ENCODE peak calls at places on chromosomes 16 and 17, in five cellular contexts. K, C, M, I and S are unnamed samples.
A peak's percentile ranks its signal among the peaks of the same experiment; 100 is the strongest.

GRCh38 chr16:736936-737481 is 3.8 kb downstream of the CIAO3 start:
- DNase-seq in K (no peak), C (no peak), M (no peak), I (no peak), S (no peak)

GRCh38 chr17:58270476-58271290 is 10.1 kb downstream of the MPO start:
- DNase-seq in K (no peak), C (no peak), M (no peak), I (no peak), S (no peak)

GRCh38 chr16:1791943-1792812 is 1.3 kb downstream of the IGFALS start:
- DNase-seq in K (no peak), C (peak; percentile 54), M (no peak), I (no peak), S (no peak)

GRCh38 chr17:77444653-77445029 is 303.9 kb downstream of the SEC14L1 start:
- DNase-seq in K (no peak), C (no peak), M (no peak), I (no peak), S (peak; percentile 67)

GRCh38 chr16:30767767-30768465 is 5.8 kb downstream of the RNF40 start:
- DNase-seq in K (no peak), C (peak; percentile 59), M (no peak), I (no peak), S (no peak)

GRCh38 chr16:66692341-66692740 is 4.2 kb downstream of the CMTM4 start:
- DNase-seq in K (no peak), C (no peak), M (no peak), I (no peak), S (no peak)

GRCh38 chr16:21263640-21264211 is 14.4 kb downstream of the CRYM start:
- DNase-seq in K (no peak), C (no peak), M (no peak), I (no peak), S (peak; percentile 77)

GRCh38 chr17:17367931-17368330 is 64.8 kb downstream of the NT5M start:
- DNase-seq in K (no peak), C (no peak), M (no peak), I (no peak), S (no peak)

GRCh38 chr17:388087-388486 is 35.5 kb upstream of the RPH3AL start:
- DNase-seq in K (no peak), C (no peak), M (no peak), I (no peak), S (no peak)

GRCh38 chr16:85309656-85310587 is 197.7 kb upstream of the CIBAR2 start:
- DNase-seq in K (no peak), C (no peak), M (no peak), I (no peak), S (no peak)

GRCh38 chr16:54657058-54657708 is 273.5 kb upstream of the IRX5 start:
- DNase-seq in K (no peak), C (no peak), M (no peak), I (no peak), S (no peak)

GRCh38 chr17:68821860-68822693 is 133.1 kb downstream of the ABCA8 start:
- DNase-seq in K (no peak), C (no peak), M (no peak), I (no peak), S (no peak)

GRCh38 chr17:3914319-3914685 is 2.0 kb downstream of the P2RX1 start:
- DNase-seq in K (no peak), C (no peak), M (no peak), I (no peak), S (peak; percentile 83)

GRCh38 chr17:62696256-62696655 is 68.8 kb downstream of the MRC2 start:
- DNase-seq in K (no peak), C (no peak), M (no peak), I (no peak), S (no peak)

GRCh38 chr17:36443777-36444176 is 42.7 kb upstream of the ZNHIT3 start:
- DNase-seq in K (no peak), C (no peak), M (no peak), I (no peak), S (no peak)

GRCh38 chr16:55480228-55480655 is 1.2 kb downstream of the MMP2 start:
- DNase-seq in K (no peak), C (no peak), M (no peak), I (no peak), S (no peak)

GRCh38 chr17:43020030-43020621 is 2.1 kb downstream of the VAT1 start:
- DNase-seq in K (no peak), C (no peak), M (no peak), I (no peak), S (no peak)

GRCh38 chr16:75058815-75059214 is 57.8 kb downstream of the LDHD start:
- DNase-seq in K (no peak), C (no peak), M (no peak), I (no peak), S (no peak)

GRCh38 chr17:75034236-75034908 is 12.4 kb downstream of the ATP5PD start:
- DNase-seq in K (peak; percentile 92), C (peak; percentile 87), M (peak; percentile 68), I (peak; percentile 94), S (peak; percentile 85)

GRCh38 chr16:51149721-51150158 is 1.3 kb downstream of the SALL1 start:
- DNase-seq in K (no peak), C (no peak), M (no peak), I (no peak), S (no peak)

GRCh38 chr17:48393271-48393670 is 36.7 kb downstream of the SKAP1 start:
- DNase-seq in K (no peak), C (no peak), M (no peak), I (no peak), S (no peak)

GRCh38 chr16:1980026-1980769 is 1.1 kb downstream of the NOXO1 start:
- DNase-seq in K (no peak), C (no peak), M (no peak), I (no peak), S (no peak)

GRCh38 chr17:66260265-66260664 is 31.1 kb upstream of the APOH start:
- DNase-seq in K (no peak), C (no peak), M (no peak), I (no peak), S (no peak)

GRCh38 chr17:75526555-75527270 is 1.2 kb downstream of the LLGL2 start:
- DNase-seq in K (no peak), C (no peak), M (no peak), I (no peak), S (no peak)

GRCh38 chr16:58384437-58385055 is 7.7 kb upstream of the GINS3 start:
- DNase-seq in K (no peak), C (no peak), M (no peak), I (no peak), S (no peak)

GRCh38 chr17:2179615-2180295 is 123.8 kb downstream of the SMG6 start:
- DNase-seq in K (no peak), C (no peak), M (no peak), I (no peak), S (no peak)

GRCh38 chr16:2905988-2906387 is 5.7 kb upstream of the FLYWCH1 start:
- DNase-seq in K (no peak), C (no peak), M (no peak), I (no peak), S (no peak)

GRCh38 chr17:73494096-73494954 is 149.9 kb downstream of the SDK2 start:
- DNase-seq in K (no peak), C (peak; percentile 49), M (no peak), I (no peak), S (no peak)

GRCh38 chr16:29680180-29680598 is 1.2 kb downstream of the QPRT start:
- DNase-seq in K (no peak), C (no peak), M (no peak), I (no peak), S (no peak)

GRCh38 chr16:4081577-4082021 is 34.6 kb downstream of the ADCY9 start:
- DNase-seq in K (no peak), C (no peak), M (no peak), I (peak; percentile 27), S (no peak)

GRCh38 chr17:7389924-7390910 is 4.1 kb downstream of the PLSCR3 start:
- DNase-seq in K (no peak), C (no peak), M (no peak), I (no peak), S (no peak)

GRCh38 chr17:16381496-16381820 is 567 bp downstream of the UBB start:
- DNase-seq in K (no peak), C (peak; percentile 80), M (no peak), I (peak; percentile 57), S (no peak)

GRCh38 chr16:12046651-12047050 is 70.1 kb downstream of the SNX29 start:
- DNase-seq in K (no peak), C (no peak), M (no peak), I (no peak), S (no peak)

GRCh38 chr17:75241996-75242460 is 19.4 kb downstream of the GGA3 start:
- DNase-seq in K (no peak), C (no peak), M (no peak), I (peak; percentile 25), S (no peak)

GRCh38 chr16:1342526-1343427 is 8.9 kb downstream of the TSR3 start:
- DNase-seq in K (peak; percentile 78), C (peak; percentile 93), M (peak; percentile 92), I (peak; percentile 86), S (peak; percentile 100)

GRCh38 chr17:36600936-36601302 is 464 bp upstream of the MRM1 start:
- DNase-seq in K (peak; percentile 13), C (no peak), M (peak; percentile 19), I (peak; percentile 26), S (no peak)

GRCh38 chr17:55285340-55286301 is 20.9 kb downstream of the HLF start:
- DNase-seq in K (no peak), C (no peak), M (no peak), I (no peak), S (no peak)

GRCh38 chr16:87874639-87875472 is 5.5 kb upstream of the SLC7A5 start:
- DNase-seq in K (no peak), C (no peak), M (no peak), I (peak; percentile 88), S (peak; percentile 70)